ENCODE peak calls at places on chromosome 5, in seven cellular contexts. One of them, this sample, is unnamed.

GRCh38 chr5:98638701-98639100 is 134.8 kb upstream of the RGMB start:
- DNase-seq in suprapubic skin: no peak
- DNase-seq in GDM1: no peak
- DNase-seq in H4: no peak
- DNase-seq in mesothelial cell of epicardium: no peak
- DNase-seq in naive thymus-derived CD4-positive, alpha-beta T cell: no peak
- DNase-seq in fibroblast of pulmonary artery: peak
- DNase-seq in this sample: no peak

GRCh38 chr5:8081179-8081578 is 212.2 kb downstream of the MTRR start:
- DNase-seq in suprapubic skin: no peak
- DNase-seq in GDM1: no peak
- DNase-seq in H4: no peak
- DNase-seq in mesothelial cell of epicardium: no peak
- DNase-seq in naive thymus-derived CD4-positive, alpha-beta T cell: no peak
- DNase-seq in fibroblast of pulmonary artery: no peak
- DNase-seq in this sample: no peak

GRCh38 chr5:127746756-127747155 is 43.6 kb downstream of the CCDC192 start:
- DNase-seq in suprapubic skin: no peak
- DNase-seq in GDM1: no peak
- DNase-seq in H4: no peak
- DNase-seq in mesothelial cell of epicardium: no peak
- DNase-seq in naive thymus-derived CD4-positive, alpha-beta T cell: no peak
- DNase-seq in fibroblast of pulmonary artery: peak
- DNase-seq in this sample: peak

GRCh38 chr5:64612349-64612961 is 77.8 kb upstream of the SHISAL2B start:
- DNase-seq in suprapubic skin: no peak
- DNase-seq in GDM1: peak
- DNase-seq in H4: peak
- DNase-seq in mesothelial cell of epicardium: peak
- DNase-seq in naive thymus-derived CD4-positive, alpha-beta T cell: no peak
- DNase-seq in fibroblast of pulmonary artery: peak
- DNase-seq in this sample: peak

GRCh38 chr5:112475747-112476435 is 56.8 kb upstream of the EPB41L4A start:
- DNase-seq in suprapubic skin: no peak
- DNase-seq in GDM1: no peak
- DNase-seq in H4: no peak
- DNase-seq in mesothelial cell of epicardium: no peak
- DNase-seq in naive thymus-derived CD4-positive, alpha-beta T cell: no peak
- DNase-seq in fibroblast of pulmonary artery: peak
- DNase-seq in this sample: no peak

GRCh38 chr5:95824747-95825146 is 2.2 kb upstream of the GLRX start:
- DNase-seq in suprapubic skin: peak
- DNase-seq in GDM1: no peak
- DNase-seq in H4: no peak
- DNase-seq in mesothelial cell of epicardium: no peak
- DNase-seq in naive thymus-derived CD4-positive, alpha-beta T cell: no peak
- DNase-seq in fibroblast of pulmonary artery: no peak
- DNase-seq in this sample: no peak

GRCh38 chr5:112906637-112907036 is 15.4 kb downstream of the REEP5 start:
- DNase-seq in suprapubic skin: no peak
- DNase-seq in GDM1: no peak
- DNase-seq in H4: no peak
- DNase-seq in mesothelial cell of epicardium: no peak
- DNase-seq in naive thymus-derived CD4-positive, alpha-beta T cell: no peak
- DNase-seq in fibroblast of pulmonary artery: no peak
- DNase-seq in this sample: no peak

GRCh38 chr5:61678966-61679365 is 346.9 kb downstream of the ZSWIM6 start:
- DNase-seq in suprapubic skin: no peak
- DNase-seq in GDM1: no peak
- DNase-seq in H4: peak
- DNase-seq in mesothelial cell of epicardium: no peak
- DNase-seq in naive thymus-derived CD4-positive, alpha-beta T cell: no peak
- DNase-seq in fibroblast of pulmonary artery: no peak
- DNase-seq in this sample: no peak

GRCh38 chr5:180070726-180071417 is 687 bp downstream of the RNF130 start:
- DNase-seq in suprapubic skin: no peak
- DNase-seq in GDM1: peak
- DNase-seq in H4: peak
- DNase-seq in mesothelial cell of epicardium: no peak
- DNase-seq in naive thymus-derived CD4-positive, alpha-beta T cell: peak
- DNase-seq in fibroblast of pulmonary artery: peak
- DNase-seq in this sample: peak

This sample was measured in NCI-H524.